ENCODE peak calls at places on chromosomes 3 and 15, in five cellular contexts. E is WTC11, U is IMR-90, H is GM12878, K is K562. F is an unnamed sample.

GRCh38 chr15:74723754-74724334 is 1.5 kb downstream of the CYP1A1 start:
- DNase-seq in E (no peak), U (peak; percentile 46), H (no peak), K (peak; percentile 57), F (no peak)

GRCh38 chr3:123096701-123097100 is 29.9 kb downstream of the PDIA5 start:
- DNase-seq in E (no peak), U (peak; percentile 75), H (no peak), K (no peak), F (no peak)

GRCh38 chr3:13863929-13864595 is 15.8 kb downstream of the WNT7A start:
- DNase-seq in E (no peak), U (no peak), H (no peak), K (no peak), F (no peak)

GRCh38 chr3:125110876-125111480 is 55.2 kb upstream of the HEG1 start:
- DNase-seq in E (no peak), U (no peak), H (peak; percentile 55), K (no peak), F (no peak)

GRCh38 chr3:23880703-23881339 is 36.0 kb downstream of the NKIRAS1 start:
- DNase-seq in E (no peak), U (peak; percentile 27), H (no peak), K (no peak), F (no peak)

GRCh38 chr3:62622553-62623174 is 249.3 kb upstream of the FEZF2 start:
- DNase-seq in E (no peak), U (peak; percentile 61), H (peak; percentile 1), K (peak; percentile 29), F (no peak)

GRCh38 chr3:197335428-197336132 is 37.2 kb upstream of the DLG1 start:
- DNase-seq in E (no peak), U (no peak), H (no peak), K (peak; percentile 29), F (no peak)

GRCh38 chr3:181431743-181432142 is 280.0 kb upstream of the SOX2 start:
- DNase-seq in E (no peak), U (no peak), H (no peak), K (no peak), F (no peak)

GRCh38 chr3:39440316-39440715 is 27.2 kb upstream of the MOBP start:
- DNase-seq in E (no peak), U (no peak), H (no peak), K (no peak), F (no peak)

GRCh38 chr3:150136242-150136641 is 165.5 kb upstream of the PFN2 start:
- DNase-seq in E (no peak), U (no peak), H (no peak), K (no peak), F (no peak)

GRCh38 chr15:58357529-58358476 is 74.0 kb upstream of the LIPC start:
- DNase-seq in E (no peak), U (peak; percentile 76), H (no peak), K (peak; percentile 43), F (no peak)

GRCh38 chr15:91068966-91069365 is 31.1 kb upstream of the SV2B start:
- DNase-seq in E (no peak), U (no peak), H (no peak), K (no peak), F (no peak)

GRCh38 chr3:24526640-24527237 is 32.1 kb upstream of the THRB start:
- DNase-seq in E (no peak), U (no peak), H (no peak), K (no peak), F (no peak)

GRCh38 chr3:37024820-37025405 is 31.6 kb downstream of the MLH1 start:
- DNase-seq in E (no peak), U (no peak), H (peak; percentile 19), K (no peak), F (no peak)

GRCh38 chr3:171435757-171436156 is 24.4 kb downstream of the TNIK start:
- DNase-seq in E (no peak), U (no peak), H (no peak), K (no peak), F (no peak)

GRCh38 chr15:35206060-35206675 is 121.1 kb upstream of the NANOGP8 start:
- DNase-seq in E (no peak), U (peak; percentile 13), H (no peak), K (peak; percentile 50), F (no peak)

GRCh38 chr15:69156726-69157381 is 3.6 kb upstream of the GLCE start:
- DNase-seq in E (no peak), U (no peak), H (no peak), K (no peak), F (no peak)

DNA sequence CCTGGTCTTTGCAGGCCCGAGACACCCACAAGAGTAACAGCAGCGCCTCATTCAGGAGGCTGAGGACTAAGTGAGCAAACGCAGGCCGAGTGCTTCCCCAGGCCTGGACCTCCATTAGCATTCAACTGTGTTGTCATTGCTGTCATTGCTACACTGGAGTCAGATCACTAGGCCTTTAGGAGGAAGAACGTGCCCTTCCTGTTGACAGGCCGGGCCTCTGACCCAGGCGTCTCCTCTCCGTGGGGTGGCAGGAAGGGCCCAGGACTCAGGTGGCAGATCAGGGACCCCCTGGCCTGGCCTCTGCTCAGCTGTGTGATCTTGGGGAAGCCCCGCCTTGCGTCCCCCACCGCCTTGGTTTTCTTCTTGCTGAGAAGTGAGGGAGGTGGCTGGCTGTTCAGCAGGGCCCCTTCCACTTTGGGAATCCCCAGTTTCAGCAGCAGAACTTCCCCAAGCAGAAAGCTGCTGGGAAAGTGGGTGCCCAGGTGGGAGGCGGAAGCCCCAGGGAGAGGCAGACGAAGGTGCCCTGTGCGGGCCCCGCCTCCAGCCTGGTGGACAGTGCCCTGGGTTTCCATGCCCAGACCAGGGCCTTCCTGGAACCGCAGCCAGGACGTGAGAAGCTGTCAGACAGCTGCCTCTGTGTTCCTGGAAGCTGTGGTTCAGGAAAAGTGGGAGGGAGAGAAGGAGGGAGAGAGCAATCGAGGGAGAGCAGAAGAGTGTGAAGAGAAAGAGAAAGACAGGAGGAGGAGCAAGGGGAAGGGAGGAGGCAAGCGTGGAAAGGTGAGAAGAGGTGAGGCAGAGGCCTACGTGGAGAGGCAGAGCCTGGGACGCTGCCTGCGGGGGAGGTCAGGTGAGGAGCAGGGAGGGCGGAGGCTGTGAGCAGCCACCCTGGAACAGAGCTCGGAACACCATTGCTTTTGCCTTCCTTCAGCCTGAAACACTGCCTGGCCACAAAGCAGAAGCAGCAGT is 18.9 kb downstream of the ZDHHC19 start:
- DNase-seq in E (peak; percentile 72), U (no peak), H (peak; percentile 74), K (peak; percentile 65), F (no peak)
- TF ChIP-seq USF2 in E (no peak), U (no peak), H (no peak), K (no peak), F (no peak)

DNA sequence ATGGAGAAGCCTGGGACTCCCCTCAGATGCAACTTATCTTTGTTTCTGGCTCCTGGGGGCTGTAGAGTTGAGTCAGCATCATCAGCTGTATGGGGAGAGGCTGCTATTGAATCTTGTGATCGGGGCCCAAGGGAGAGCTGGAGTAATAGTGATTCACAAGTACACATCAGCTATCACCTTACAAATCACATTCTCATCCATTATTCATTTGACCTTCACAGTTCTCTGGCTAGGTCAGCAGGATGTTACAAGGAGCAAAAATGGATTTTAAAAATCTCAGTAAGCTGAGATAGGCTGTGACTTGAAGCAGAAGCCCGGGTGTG is 175.0 kb downstream of the OPA1 start:
- DNase-seq in E (no peak), U (peak; percentile 62), H (no peak), K (no peak), F (no peak)
- TF ChIP-seq USF2 in E (no peak), U (no peak), H (no peak), K (no peak), F (no peak)

GRCh38 chr3:104796556-104796955 is 570.2 kb upstream of the ALCAM start:
- DNase-seq in E (no peak), U (peak; percentile 76), H (no peak), K (no peak), F (no peak)
- TF ChIP-seq USF2 in E (no peak), U (no peak), H (no peak), K (no peak), F (no peak)

GRCh38 chr3:126552688-126553283 is 5.9 kb downstream of the C3orf22 start:
- DNase-seq in E (no peak), U (no peak), H (no peak), K (no peak), F (peak; percentile 39)

GRCh38 chr3:126554560-126555525 is 3.9 kb downstream of the C3orf22 start:
- DNase-seq in E (no peak), U (no peak), H (no peak), K (no peak), F (no peak)

GRCh38 chr3:126551839-126552687 is 6.7 kb downstream of the C3orf22 start:
- DNase-seq in E (no peak), U (no peak), H (no peak), K (no peak), F (no peak)

GRCh38 chr3:126551066-126551838 is 7.5 kb downstream of the C3orf22 start:
- DNase-seq in E (no peak), U (no peak), H (no peak), K (no peak), F (no peak)

DNA sequence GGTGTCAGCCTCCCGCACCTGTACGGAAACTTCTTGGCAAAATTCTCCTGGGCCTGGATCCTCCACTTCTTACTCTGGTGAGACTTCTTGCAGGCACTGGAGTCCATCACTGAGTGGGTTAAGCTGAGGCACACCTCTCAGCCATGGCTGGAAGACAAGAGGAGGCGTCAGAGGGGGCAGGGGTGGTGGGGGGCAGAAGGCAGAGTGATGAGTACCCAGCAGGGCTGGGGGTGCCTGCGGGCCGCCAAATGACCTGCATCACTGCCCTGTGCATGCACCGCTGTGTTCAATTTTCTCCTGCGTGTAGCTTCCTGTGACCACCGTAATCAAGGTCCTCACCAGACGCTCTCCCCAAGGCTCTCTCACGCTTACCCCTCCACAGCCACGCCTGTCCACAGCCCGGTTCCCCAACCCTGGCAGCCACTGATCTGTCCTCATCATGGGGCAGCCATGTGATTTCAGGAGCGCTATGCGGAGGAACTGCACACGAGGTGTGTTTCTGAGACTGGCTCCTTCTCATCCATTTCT is 5.4 kb downstream of the C3orf22 start:
- DNase-seq in E (no peak), U (no peak), H (no peak), K (no peak), F (no peak)
- TF ChIP-seq USF2 in E (no peak), U (no peak), H (no peak), K (no peak), F (no peak)

GRCh38 chr3:46087871-46088270 is 60.6 kb upstream of the XCR1 start:
- DNase-seq in E (no peak), U (peak; percentile 41), H (no peak), K (no peak), F (no peak)
- TF ChIP-seq USF2 in E (no peak), U (no peak), H (no peak), K (no peak), F (no peak)

GRCh38 chr3:166187237-166187636 is 350.0 kb upstream of the BCHE start:
- DNase-seq in E (no peak), U (no peak), H (no peak), K (no peak), F (no peak)

GRCh38 chr3:166195808-166196207 is 358.6 kb upstream of the BCHE start:
- DNase-seq in E (no peak), U (peak; percentile 4), H (no peak), K (no peak), F (no peak)

GRCh38 chr3:166190360-166190759 is 353.1 kb upstream of the BCHE start:
- DNase-seq in E (no peak), U (peak; percentile 86), H (no peak), K (no peak), F (no peak)

GRCh38 chr3:166186003-166186402 is 348.8 kb upstream of the BCHE start:
- DNase-seq in E (no peak), U (no peak), H (no peak), K (no peak), F (no peak)

GRCh38 chr3:166191406-166191805 is 354.2 kb upstream of the BCHE start:
- DNase-seq in E (no peak), U (no peak), H (no peak), K (no peak), F (no peak)
- TF ChIP-seq USF2 in E (no peak), U (no peak), H (no peak), K (no peak), F (no peak)

GRCh38 chr15:51768018-51768417 is 16.6 kb downstream of the TMOD2 start:
- DNase-seq in E (no peak), U (no peak), H (no peak), K (no peak), F (no peak)
- TF ChIP-seq USF2 in E (no peak), U (no peak), H (no peak), K (no peak), F (no peak)